ENCODE peak calls at places on chromosomes 13 and 19, in five cellular contexts. One of them, this sample, is unnamed.
A peak's percentile ranks its signal among the peaks of the same experiment; 100 is the strongest.

GRCh38 chr19:42111384-42111783 is 20.9 kb downstream of the POU2F2 start:
- DNase-seq in H1: no peak
- DNase-seq in hepatocyte: no peak
- DNase-seq in HCT116: no peak
- DNase-seq in fibroblast of lung: peak; percentile 80
- DNase-seq in this sample: peak; percentile 74

GRCh38 chr13:97798836-97799235 is 154.6 kb upstream of the IPO5 start:
- DNase-seq in HCT116: no peak
- DNase-seq in hepatocyte: no peak
- DNase-seq in H1: no peak
- DNase-seq in fibroblast of lung: no peak
- DNase-seq in this sample: no peak

GRCh38 chr19:39304701-39305571 is 8.7 kb downstream of the IFNL1 start:
- DNase-seq in HCT116: no peak
- DNase-seq in fibroblast of lung: no peak
- DNase-seq in hepatocyte: peak; percentile 40
- DNase-seq in H1: no peak
- DNase-seq in this sample: no peak

GRCh38 chr13:21668665-21669599 is 1.9 kb upstream of the FGF9 start:
- DNase-seq in HCT116: no peak
- DNase-seq in fibroblast of lung: peak; percentile 47
- DNase-seq in H1: peak; percentile 70
- DNase-seq in hepatocyte: peak; percentile 60
- DNase-seq in this sample: peak; percentile 36

GRCh38 chr13:46796129-46796514 is 839 bp downstream of the ESD start:
- DNase-seq in H1: no peak
- DNase-seq in hepatocyte: no peak
- DNase-seq in HCT116: no peak
- DNase-seq in fibroblast of lung: no peak
- DNase-seq in this sample: no peak

GRCh38 chr13:20582026-20582425 is 15.1 kb downstream of the IFT88 start:
- DNase-seq in H1: no peak
- DNase-seq in hepatocyte: no peak
- DNase-seq in HCT116: no peak
- DNase-seq in fibroblast of lung: no peak
- DNase-seq in this sample: no peak

GRCh38 chr13:92355213-92355612 is 871.4 kb upstream of the GPC6 start:
- DNase-seq in HCT116: no peak
- DNase-seq in fibroblast of lung: peak; percentile 46
- DNase-seq in hepatocyte: peak; percentile 26
- DNase-seq in H1: no peak
- DNase-seq in this sample: peak; percentile 39

GRCh38 chr19:56125806-56126590 is 4.9 kb upstream of the ZNF787 start:
- DNase-seq in HCT116: no peak
- DNase-seq in hepatocyte: no peak
- DNase-seq in H1: no peak
- DNase-seq in fibroblast of lung: no peak
- DNase-seq in this sample: no peak

GRCh38 chr13:82358284-82358683 is 1524.0 kb downstream of the SLITRK1 start:
- DNase-seq in hepatocyte: no peak
- DNase-seq in H1: no peak
- DNase-seq in fibroblast of lung: peak; percentile 19
- DNase-seq in HCT116: no peak
- DNase-seq in this sample: peak; percentile 5

GRCh38 chr19:50358483-50359431 is 6.7 kb downstream of the NAPSA start:
- DNase-seq in HCT116: no peak
- DNase-seq in H1: no peak
- DNase-seq in fibroblast of lung: peak; percentile 12
- DNase-seq in hepatocyte: no peak
- DNase-seq in this sample: no peak

GRCh38 chr13:103812558-103812957 is 746.3 kb upstream of the SLC10A2 start:
- DNase-seq in hepatocyte: no peak
- DNase-seq in H1: no peak
- DNase-seq in HCT116: no peak
- DNase-seq in fibroblast of lung: no peak
- DNase-seq in this sample: no peak

GRCh38 chr19:48419158-48419920 is 25.9 kb downstream of the GRIN2D start:
- DNase-seq in HCT116: no peak
- DNase-seq in fibroblast of lung: peak; percentile 51
- DNase-seq in hepatocyte: no peak
- DNase-seq in H1: peak; percentile 86
- DNase-seq in this sample: no peak

GRCh38 chr19:7905298-7905697 is 1.6 kb downstream of the MAP2K7 start:
- DNase-seq in fibroblast of lung: no peak
- DNase-seq in H1: no peak
- DNase-seq in HCT116: no peak
- DNase-seq in hepatocyte: no peak
- DNase-seq in this sample: no peak

GRCh38 chr13:27969866-27970229 is 733 bp upstream of the CDX2 start:
- DNase-seq in HCT116: no peak
- DNase-seq in fibroblast of lung: no peak
- DNase-seq in hepatocyte: no peak
- DNase-seq in H1: no peak
- DNase-seq in this sample: no peak

GRCh38 chr19:33054623-33055022 is 10.1 kb downstream of the RHPN2 start:
- DNase-seq in H1: no peak
- DNase-seq in hepatocyte: peak; percentile 50
- DNase-seq in fibroblast of lung: no peak
- DNase-seq in HCT116: peak; percentile 74
- DNase-seq in this sample: no peak

GRCh38 chr13:73870970-73871935 is 263.0 kb downstream of the KLF12 start:
- DNase-seq in H1: no peak
- DNase-seq in hepatocyte: no peak
- DNase-seq in HCT116: no peak
- DNase-seq in fibroblast of lung: peak; percentile 96
- DNase-seq in this sample: peak; percentile 95

GRCh38 chr13:25095862-25096453 is at the start of gene PABPC3:
- DNase-seq in H1: no peak
- DNase-seq in HCT116: no peak
- DNase-seq in fibroblast of lung: no peak
- DNase-seq in hepatocyte: no peak
- DNase-seq in this sample: no peak

GRCh38 chr19:13978306-13978705 is 26.0 kb downstream of the DCAF15 start:
- DNase-seq in HCT116: no peak
- DNase-seq in H1: peak; percentile 98
- DNase-seq in fibroblast of lung: no peak
- DNase-seq in hepatocyte: peak; percentile 90
- DNase-seq in this sample: no peak

GRCh38 chr13:33193428-33193974 is 92.1 kb downstream of the STARD13 start:
- DNase-seq in fibroblast of lung: peak; percentile 82
- DNase-seq in HCT116: no peak
- DNase-seq in H1: no peak
- DNase-seq in hepatocyte: no peak
- DNase-seq in this sample: peak; percentile 75

GRCh38 chr19:41531438-41532311 is 44.3 kb upstream of the CEACAM21 start:
- DNase-seq in fibroblast of lung: peak; percentile 7
- DNase-seq in HCT116: no peak
- DNase-seq in hepatocyte: no peak
- DNase-seq in H1: no peak
- DNase-seq in this sample: no peak

GRCh38 chr19:31675187-31675913 is 326.1 kb upstream of the TSHZ3 start:
- DNase-seq in H1: no peak
- DNase-seq in fibroblast of lung: peak; percentile 94
- DNase-seq in HCT116: no peak
- DNase-seq in hepatocyte: no peak
- DNase-seq in this sample: peak; percentile 92

GRCh38 chr19:51091126-51091525 is 8.4 kb upstream of the KLK14 start:
- DNase-seq in hepatocyte: no peak
- DNase-seq in H1: no peak
- DNase-seq in HCT116: no peak
- DNase-seq in fibroblast of lung: no peak
- DNase-seq in this sample: no peak

GRCh38 chr13:21846605-21847004 is 175.7 kb downstream of the FGF9 start:
- DNase-seq in HCT116: no peak
- DNase-seq in fibroblast of lung: no peak
- DNase-seq in hepatocyte: no peak
- DNase-seq in H1: peak; percentile 48
- DNase-seq in this sample: no peak

GRCh38 chr19:18329035-18329376 is 6.1 kb upstream of the LSM4 start:
- DNase-seq in hepatocyte: no peak
- DNase-seq in HCT116: no peak
- DNase-seq in fibroblast of lung: no peak
- DNase-seq in H1: no peak
- DNase-seq in this sample: no peak

GRCh38 chr13:73913043-73913740 is 221.0 kb downstream of the KLF12 start:
- DNase-seq in hepatocyte: no peak
- DNase-seq in HCT116: no peak
- DNase-seq in fibroblast of lung: peak; percentile 79
- DNase-seq in H1: no peak
- DNase-seq in this sample: peak; percentile 72

GRCh38 chr19:11578342-11579142 is 1.1 kb upstream of the ACP5 start:
- DNase-seq in HCT116: no peak
- DNase-seq in H1: peak; percentile 73
- DNase-seq in fibroblast of lung: no peak
- DNase-seq in hepatocyte: peak; percentile 55
- DNase-seq in this sample: no peak

GRCh38 chr19:11576186-11576585 is 1.3 kb downstream of the ACP5 start:
- DNase-seq in HCT116: no peak
- DNase-seq in fibroblast of lung: no peak
- DNase-seq in H1: no peak
- DNase-seq in hepatocyte: no peak
- DNase-seq in this sample: no peak

GRCh38 chr19:11577451-11578341 is at the start of gene ACP5:
- DNase-seq in HCT116: no peak
- DNase-seq in hepatocyte: no peak
- DNase-seq in H1: peak; percentile 47
- DNase-seq in fibroblast of lung: no peak
- DNase-seq in this sample: no peak

GRCh38 chr19:11581740-11582139 is 4.3 kb upstream of the ACP5 start:
- DNase-seq in fibroblast of lung: peak; percentile 44
- DNase-seq in hepatocyte: no peak
- DNase-seq in HCT116: no peak
- DNase-seq in H1: no peak
- DNase-seq in this sample: peak; percentile 16

DNA sequence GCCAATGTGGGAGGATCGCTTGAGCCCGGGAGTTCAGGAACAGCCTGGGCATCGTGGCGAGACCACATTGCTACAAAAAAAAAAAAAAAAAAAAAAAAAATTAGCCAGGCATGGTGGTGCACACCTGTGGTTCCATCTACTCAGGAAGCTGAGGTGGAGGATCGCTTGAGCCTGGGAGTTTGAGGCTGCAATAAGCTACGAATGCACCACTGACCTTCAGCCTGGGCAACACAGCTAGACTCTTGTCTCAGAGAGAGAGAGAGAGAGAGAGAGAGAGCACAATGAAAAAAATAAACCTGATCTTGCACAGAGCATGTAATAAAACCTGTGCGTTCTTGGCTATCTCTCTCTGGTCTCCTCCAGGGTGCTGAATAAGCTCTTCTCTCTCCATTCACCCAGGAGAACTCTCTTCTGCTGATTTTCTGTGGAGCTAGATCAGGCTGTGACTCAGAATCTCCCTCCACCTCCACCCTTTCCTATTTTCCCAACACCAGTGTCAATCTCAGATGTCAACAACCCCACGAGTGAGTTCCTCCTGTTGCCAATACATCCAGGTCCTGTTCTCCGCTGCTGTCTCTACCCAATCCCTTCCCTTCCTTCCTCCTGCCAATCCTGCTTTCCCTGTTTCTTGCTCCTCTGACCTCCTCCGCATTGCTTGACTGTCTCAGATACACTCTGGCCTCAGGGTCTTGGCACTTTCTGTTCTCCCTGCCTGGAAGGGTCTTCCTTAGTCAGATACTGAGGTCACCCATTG is 3.4 kb upstream of the ACP5 start:
- DNase-seq in hepatocyte: no peak
- DNase-seq in H1: no peak
- DNase-seq in HCT116: no peak
- DNase-seq in fibroblast of lung: no peak
- DNase-seq in this sample: no peak
- H2AFZ ChIP-seq in hepatocyte: no peak overlapping the region
- H2AFZ ChIP-seq in H1: no peak overlapping the region
- H2AFZ ChIP-seq in HCT116: no peak overlapping the region
- H2AFZ ChIP-seq in fibroblast of lung: peak overlapping the region; percentile 39
- H2AFZ ChIP-seq in this sample: no peak overlapping the region

GRCh38 chr13:77330009-77330471 is 3.1 kb upstream of the MYCBP2 start:
- DNase-seq in fibroblast of lung: no peak
- DNase-seq in H1: no peak
- DNase-seq in hepatocyte: no peak
- DNase-seq in HCT116: no peak
- DNase-seq in this sample: no peak
- TF ChIP-seq EZH2 in fibroblast of lung: no peak
- TF ChIP-seq EZH2 in H1: no peak
- TF ChIP-seq EZH2 in hepatocyte: no peak
- TF ChIP-seq EZH2 in HCT116: no peak
- TF ChIP-seq EZH2 in this sample: no peak

DNA sequence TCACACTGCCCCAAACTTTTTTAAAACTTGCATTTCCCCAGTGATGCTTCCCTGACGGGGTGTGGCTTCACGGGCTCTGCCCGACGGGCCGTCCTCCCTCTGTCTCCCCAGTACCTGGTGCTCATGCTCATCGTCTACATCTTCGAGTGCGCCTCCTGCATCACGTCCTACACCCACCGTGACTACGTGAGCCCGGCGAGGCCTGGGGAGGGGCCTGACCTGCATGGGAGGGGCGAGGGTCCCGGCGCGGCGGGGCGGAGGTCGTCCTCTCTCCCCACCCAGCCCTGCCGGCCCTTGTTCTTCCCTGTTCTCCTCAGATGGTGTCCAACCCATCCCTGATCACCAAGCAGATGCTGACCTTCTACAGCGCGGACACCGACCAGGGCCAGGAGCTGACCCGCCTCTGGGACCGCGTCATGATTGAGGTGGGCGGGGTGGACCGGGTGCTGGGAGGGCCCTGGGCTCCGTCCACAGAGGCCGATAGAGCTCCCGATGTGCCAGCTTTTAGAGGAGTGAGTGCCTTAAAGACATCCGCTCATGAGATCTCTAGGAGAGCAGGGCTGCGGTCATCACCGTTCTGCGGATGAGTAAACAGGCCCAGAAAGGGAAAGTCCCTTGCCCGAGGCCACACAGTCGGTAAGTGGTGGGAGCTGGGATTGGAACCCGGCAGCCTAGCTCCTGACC is 6.9 kb downstream of the UPK1A start:
- DNase-seq in H1: peak; percentile 89
- DNase-seq in hepatocyte: peak; percentile 62
- DNase-seq in HCT116: peak; percentile 53
- DNase-seq in fibroblast of lung: peak; percentile 43
- DNase-seq in this sample: peak; percentile 33
- H2AFZ ChIP-seq in H1: peak overlapping the region; percentile 95
- H2AFZ ChIP-seq in hepatocyte: peak overlapping the region; percentile 53
- H2AFZ ChIP-seq in HCT116: peak overlapping the region; percentile 3
- H2AFZ ChIP-seq in fibroblast of lung: peak overlapping the region; percentile 70
- H2AFZ ChIP-seq in this sample: peak overlapping the region; percentile 77

GRCh38 chr19:1069009-1069779 is 2.2 kb downstream of the ARHGAP45 start:
- DNase-seq in H1: no peak
- DNase-seq in HCT116: no peak
- DNase-seq in hepatocyte: no peak
- DNase-seq in fibroblast of lung: no peak
- DNase-seq in this sample: no peak

GRCh38 chr19:1072371-1073015 is 5.5 kb downstream of the ARHGAP45 start:
- DNase-seq in hepatocyte: no peak
- DNase-seq in H1: no peak
- DNase-seq in fibroblast of lung: no peak
- DNase-seq in HCT116: no peak
- DNase-seq in this sample: no peak

GRCh38 chr19:1070576-1070930 is 3.6 kb downstream of the ARHGAP45 start:
- DNase-seq in hepatocyte: no peak
- DNase-seq in fibroblast of lung: no peak
- DNase-seq in H1: peak; percentile 81
- DNase-seq in HCT116: no peak
- DNase-seq in this sample: no peak

GRCh38 chr19:1073063-1073955 is 6.3 kb downstream of the ARHGAP45 start:
- DNase-seq in HCT116: no peak
- DNase-seq in fibroblast of lung: no peak
- DNase-seq in hepatocyte: no peak
- DNase-seq in H1: no peak
- DNase-seq in this sample: no peak

GRCh38 chr19:1070931-1071791 is 4.2 kb downstream of the ARHGAP45 start:
- DNase-seq in hepatocyte: no peak
- DNase-seq in fibroblast of lung: no peak
- DNase-seq in H1: peak; percentile 91
- DNase-seq in HCT116: no peak
- DNase-seq in this sample: no peak
- TF ChIP-seq EZH2 in hepatocyte: no peak
- TF ChIP-seq EZH2 in fibroblast of lung: peak; percentile 47
- TF ChIP-seq EZH2 in H1: no peak
- TF ChIP-seq EZH2 in HCT116: no peak
- TF ChIP-seq EZH2 in this sample: peak; percentile 93